ENCODE peak calls at places on chromosome 9, in four cellular contexts. N, M, R and K are unnamed samples.

GRCh38 chr9:134777153-134777552 is 103.5 kb upstream of the FCN2 start:
- DNase-seq in M (no peak), R (no peak), N (no peak), K (no peak)

GRCh38 chr9:137968235-137968634 is 90.7 kb downstream of the CACNA1B start:
- DNase-seq in M (no peak), N (no peak), R (peak), K (no peak)

GRCh38 chr9:124297553-124297905 is 39.8 kb downstream of the NEK6 start:
- DNase-seq in M (peak), N (peak), R (no peak), K (peak)

GRCh38 chr9:131013771-131014676 is 5.0 kb downstream of the LAMC3 start:
- DNase-seq in R (no peak), M (no peak), N (no peak), K (peak)

GRCh38 chr9:135804588-135805421 is 102.5 kb downstream of the CAMSAP1 start:
- DNase-seq in M (no peak), R (peak), N (no peak), K (no peak)

GRCh38 chr9:116264361-116264760 is 110.8 kb downstream of the PAPPA start:
- DNase-seq in R (no peak), N (no peak), M (no peak), K (no peak)

GRCh38 chr9:73613092-73613701 is 461.5 kb downstream of the ANXA1 start:
- DNase-seq in R (no peak), M (no peak), N (peak), K (peak)

GRCh38 chr9:128285033-128285784 is 9.1 kb downstream of the SWI5 start:
- DNase-seq in R (peak), M (no peak), N (no peak), K (no peak)

GRCh38 chr9:130824616-130825015 is 10.4 kb upstream of the ABL1 start:
- DNase-seq in R (no peak), M (no peak), N (no peak), K (no peak)

GRCh38 chr9:95131023-95131943 is 186.2 kb downstream of the FANCC start:
- DNase-seq in R (peak), M (no peak), N (peak), K (peak)

GRCh38 chr9:101628173-101628572 is 33.4 kb upstream of the PPP3R2 start:
- DNase-seq in M (no peak), R (no peak), N (no peak), K (peak)

GRCh38 chr9:20292002-20292401 is 330.3 kb downstream of the MLLT3 start:
- DNase-seq in R (no peak), M (no peak), N (peak), K (peak)
- TF ChIP-seq CTCF in R (no peak), M (peak), N (peak), K (peak)

GRCh38 chr9:76591256-76591950 is 132.4 kb downstream of the GCNT1 start:
- DNase-seq in N (peak), R (no peak), M (no peak), K (peak)

GRCh38 chr9:76594764-76595410 is 135.9 kb downstream of the GCNT1 start:
- DNase-seq in N (no peak), R (no peak), M (no peak), K (no peak)

GRCh38 chr9:76595645-76596044 is 136.7 kb downstream of the GCNT1 start:
- DNase-seq in M (no peak), R (no peak), N (no peak), K (no peak)

GRCh38 chr9:76592105-76593010 is 133.4 kb downstream of the GCNT1 start:
- DNase-seq in N (peak), R (no peak), M (no peak), K (peak)

GRCh38 chr9:76593011-76593347 is 134.0 kb downstream of the GCNT1 start:
- DNase-seq in M (no peak), N (no peak), R (no peak), K (no peak)
- H3K4me3 ChIP-seq in M (no peak), N (no peak), R (no peak), K (no peak)

GRCh38 chr9:36140086-36141084 is 3.9 kb downstream of the GLIPR2 start:
- DNase-seq in R (no peak), M (no peak), N (no peak), K (no peak)
- TF ChIP-seq CTCF in R (no peak), M (no peak), N (no peak), K (no peak)

DNA sequence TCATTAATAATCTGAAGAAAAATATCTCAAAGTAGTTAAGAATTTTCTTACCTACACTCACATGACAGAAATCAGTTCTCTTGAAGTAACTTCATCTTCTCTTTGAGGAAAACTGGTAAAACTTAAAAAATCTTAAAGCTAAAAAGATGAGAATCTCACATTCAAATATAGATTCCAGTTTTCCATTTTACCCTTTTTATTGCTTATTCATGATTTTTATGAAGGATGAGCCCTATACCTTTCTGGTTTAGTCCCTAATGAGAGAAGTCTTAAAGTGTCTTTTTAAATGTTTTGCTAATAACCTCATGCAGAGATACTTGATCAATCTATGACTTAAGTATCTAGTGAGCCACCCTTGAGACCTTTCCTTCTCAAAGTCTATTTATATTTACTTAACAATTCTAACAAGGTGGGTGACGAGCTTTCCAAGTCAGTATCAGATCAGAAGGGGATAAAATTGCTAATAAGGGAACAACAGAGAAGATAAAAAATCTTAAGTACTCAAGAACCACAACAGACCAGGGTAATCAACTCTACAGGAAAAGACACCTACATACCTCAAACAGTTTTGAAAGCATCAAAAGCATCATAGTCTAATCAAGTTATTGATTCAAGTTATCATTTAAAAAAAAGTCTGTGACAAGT is 2.6 kb downstream of the IARS1 start:
- DNase-seq in N (no peak), M (no peak), R (no peak), K (no peak)
- H3K4me3 ChIP-seq in N (no peak), M (no peak), R (peak), K (no peak)

DNA sequence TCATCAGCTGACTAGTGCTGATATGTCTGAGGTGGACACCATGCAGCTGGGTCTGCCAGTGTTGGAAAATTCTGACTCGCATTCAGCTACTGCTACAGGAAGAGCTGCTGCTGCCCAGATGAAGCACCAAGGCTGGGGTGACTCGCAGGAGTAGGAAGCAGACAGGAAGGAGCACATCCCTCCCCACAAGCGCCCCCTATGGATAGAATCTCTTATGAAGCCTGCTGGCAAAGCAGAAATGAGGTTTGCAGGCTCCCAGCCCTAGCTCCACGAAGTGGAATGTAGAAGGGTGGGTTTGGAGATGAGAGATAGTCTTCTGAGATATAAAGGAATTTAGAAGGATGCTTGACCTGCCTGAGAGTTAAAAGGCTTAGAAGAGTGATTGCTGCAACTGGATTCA is 443.0 kb downstream of the ACTL7B start:
- DNase-seq in R (peak), M (no peak), N (no peak), K (peak)
- TF ChIP-seq CTCF in R (peak), M (no peak), N (peak), K (peak)

DNA sequence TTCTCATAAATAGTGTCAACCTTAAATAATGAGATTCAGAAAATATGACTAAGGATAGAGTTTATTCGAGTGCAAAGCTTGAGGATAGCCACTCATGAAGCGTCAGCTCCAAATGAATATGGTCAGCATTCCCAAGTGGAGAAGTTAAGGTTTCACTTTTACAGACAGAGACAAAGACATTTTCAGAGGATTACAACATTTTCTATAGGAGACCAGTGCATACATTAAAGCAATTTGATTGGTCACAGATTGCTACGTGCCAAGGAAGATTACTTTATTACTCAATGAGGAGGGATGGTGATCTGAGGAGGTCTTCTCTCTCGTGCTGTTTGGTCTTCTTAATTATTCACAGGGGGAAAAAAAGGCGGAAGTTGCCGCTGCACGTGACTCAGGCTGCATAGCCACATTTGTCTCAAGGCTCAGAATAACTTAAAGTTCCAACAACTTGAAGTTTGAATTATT is 60.1 kb upstream of the SPATA31C2 start:
- DNase-seq in R (peak), N (peak), M (peak), K (peak)
- H3K4me3 ChIP-seq in R (peak), N (no peak), M (peak), K (peak)

GRCh38 chr9:32351845-32352244 is 32.6 kb upstream of the ACO1 start:
- DNase-seq in N (peak), M (no peak), R (peak), K (no peak)
- TF ChIP-seq CTCF in N (peak), M (peak), R (peak), K (no peak)

GRCh38 chr9:129320575-129321311 is 142.7 kb upstream of the IER5L start:
- DNase-seq in R (no peak), M (peak), N (peak), K (peak)
- H3K4me3 ChIP-seq in R (no peak), M (peak), N (peak), K (peak)